ENCODE peak calls at places on chromosomes 1 and 21, in nine cellular contexts. V, Z, S, H, E, L, M, Q and N are unnamed samples. For H3K9me3, the result is how much of the 10 kb centered on the place peaks cover.

GRCh38 chr1:231053493-231054162 is 13.6 kb upstream of the FAM89A start:
- DNase-seq in Q (no peak), S (no peak), V (peak), H (peak), L (peak), M (no peak), E (peak), Z (no peak), N (no peak)

GRCh38 chr1:94705755-94706154 is 114.4 kb upstream of the SLC44A3 start:
- DNase-seq in Q (no peak), Z (no peak), L (no peak), H (no peak), V (no peak), E (no peak), S (no peak), M (no peak), N (no peak)

GRCh38 chr1:44808063-44808937 is at the start of gene BTBD19:
- DNase-seq in E (peak), H (peak), Z (no peak), Q (no peak), M (peak), V (peak), L (peak), S (peak), N (peak)

GRCh38 chr1:243950166-243950565 is 100.1 kb upstream of the AKT3 start:
- DNase-seq in S (no peak), L (no peak), Q (no peak), Z (no peak), M (no peak), H (no peak), V (peak), E (no peak), N (no peak)

GRCh38 chr1:32768110-32768857 is 48.9 kb downstream of the YARS1 start:
- DNase-seq in V (no peak), Q (no peak), Z (no peak), H (peak), L (no peak), E (peak), S (no peak), M (no peak), N (no peak)

GRCh38 chr1:214102907-214103306 is 115.1 kb downstream of the PROX1 start:
- DNase-seq in S (no peak), Q (no peak), V (peak), E (no peak), H (no peak), Z (no peak), M (no peak), L (no peak), N (no peak)

GRCh38 chr21:29638761-29639327 is 301.0 kb downstream of the GRIK1 start:
- DNase-seq in M (no peak), S (no peak), Q (no peak), H (no peak), V (no peak), E (no peak), Z (no peak), L (no peak), N (no peak)

GRCh38 chr1:234780112-234780511 is 170.1 kb upstream of the IRF2BP2 start:
- DNase-seq in H (peak), M (no peak), E (no peak), Z (no peak), V (no peak), Q (no peak), L (no peak), S (no peak), N (no peak)

GRCh38 chr1:53665996-53666395 is 73.0 kb downstream of the GLIS1 start:
- DNase-seq in H (no peak), Q (no peak), L (no peak), E (no peak), Z (no peak), V (no peak), S (no peak), M (no peak), N (no peak)

GRCh38 chr1:9589719-9590157 is 1.0 kb downstream of the TMEM201 start:
- DNase-seq in Q (no peak), H (no peak), E (no peak), S (no peak), V (no peak), M (no peak), Z (no peak), L (no peak), N (no peak)

GRCh38 chr1:216820345-216820744 is 97.1 kb upstream of the ESRRG start:
- DNase-seq in S (no peak), H (no peak), E (no peak), Z (no peak), L (no peak), V (no peak), Q (no peak), M (no peak), N (no peak)

GRCh38 chr1:47995306-47996050 is 1.7 kb downstream of the TRABD2B start:
- DNase-seq in Q (no peak), S (no peak), L (no peak), Z (no peak), H (no peak), V (no peak), M (no peak), E (no peak), N (no peak)

GRCh38 chr21:44949161-44950015 is 9.6 kb downstream of the SLX9 start:
- DNase-seq in M (peak), H (peak), Q (peak), E (peak), V (peak), L (peak), Z (no peak), S (peak), N (peak)

GRCh38 chr1:1162597-1163537 is 10.8 kb upstream of the TTLL10 start:
- DNase-seq in M (no peak), Z (no peak), S (no peak), L (peak), V (no peak), E (no peak), H (no peak), Q (no peak), N (no peak)

GRCh38 chr1:216388558-216388957 is 34.7 kb downstream of the USH2A start:
- DNase-seq in L (no peak), V (no peak), E (no peak), M (peak), S (no peak), Z (no peak), Q (no peak), H (no peak), N (no peak)

GRCh38 chr1:156860639-156861423 is at the start of gene NTRK1:
- DNase-seq in Z (no peak), V (no peak), E (no peak), Q (peak), S (peak), H (no peak), L (peak), M (peak), N (peak)

GRCh38 chr1:221887091-221887746 is 145.3 kb upstream of the DUSP10 start:
- DNase-seq in E (peak), M (no peak), S (peak), H (no peak), L (peak), Q (no peak), Z (no peak), V (peak), N (no peak)

GRCh38 chr21:44875341-44875740 is 1.9 kb upstream of the PTTG1IP start:
- DNase-seq in Z (no peak), E (peak), H (no peak), S (no peak), Q (no peak), V (peak), M (no peak), L (no peak), N (no peak)

GRCh38 chr1:201634261-201634660 is 95.3 kb downstream of the NAV1 start:
- DNase-seq in M (no peak), H (no peak), E (no peak), Q (no peak), V (no peak), Z (no peak), S (no peak), L (no peak), N (no peak)

GRCh38 chr1:79043506-79043905 is 37.0 kb upstream of the ADGRL4 start:
- DNase-seq in Z (no peak), Q (no peak), L (no peak), M (no peak), E (no peak), S (no peak), V (peak), H (no peak), N (no peak)

GRCh38 chr1:43284711-43285110 is 670 bp downstream of the C1orf210 start:
- DNase-seq in Z (no peak), Q (no peak), S (no peak), L (no peak), E (no peak), M (no peak), V (no peak), H (no peak), N (no peak)

GRCh38 chr1:223142795-223143759 is at the start of gene TLR5:
- DNase-seq in Q (peak), S (peak), Z (peak), E (peak), V (peak), L (peak), M (peak), H (peak), N (peak)

GRCh38 chr1:36161656-36162531 is 5.9 kb downstream of the MAP7D1 start:
- DNase-seq in Q (peak), L (peak), V (no peak), H (no peak), S (no peak), M (no peak), Z (no peak), E (no peak), N (peak)

GRCh38 chr1:63730211-63730610 is 43.6 kb upstream of the ROR1 start:
- DNase-seq in H (no peak), V (peak), M (peak), E (no peak), L (no peak), Q (no peak), S (no peak), Z (no peak), N (no peak)

GRCh38 chr1:162136760-162137537 is 67.5 kb downstream of the NOS1AP start:
- DNase-seq in S (no peak), M (no peak), H (no peak), Q (no peak), V (peak), L (no peak), E (no peak), Z (no peak), N (no peak)

GRCh38 chr1:90593312-90593711 is 123.8 kb downstream of the BARHL2 start:
- DNase-seq in Z (no peak), S (no peak), V (no peak), M (no peak), L (no peak), H (no peak), Q (no peak), E (no peak), N (no peak)

GRCh38 chr1:78472851-78473496 is 17.8 kb upstream of the PTGFR start:
- DNase-seq in M (no peak), Z (no peak), L (no peak), E (no peak), Q (no peak), S (no peak), V (no peak), H (no peak), N (no peak)

GRCh38 chr1:201381130-201381529 is 3.6 kb upstream of the TNNT2 start:
- DNase-seq in E (no peak), Z (no peak), H (no peak), V (no peak), M (no peak), Q (no peak), L (peak), S (no peak), N (no peak)

GRCh38 chr1:117268926-117269378 is 58.2 kb upstream of the VTCN1 start:
- DNase-seq in H (no peak), L (no peak), Q (no peak), M (peak), S (no peak), V (no peak), E (no peak), Z (no peak), N (no peak)

GRCh38 chr1:146021622-146022402 is at the start of gene HJV:
- DNase-seq in Z (no peak), E (no peak), H (no peak), Q (no peak), M (no peak), L (no peak), V (no peak), S (no peak), N (no peak)

GRCh38 chr1:67741121-67741520 is 56.1 kb downstream of the GADD45A start:
- DNase-seq in E (no peak), V (no peak), Q (no peak), M (no peak), H (no peak), S (no peak), Z (no peak), L (no peak), N (no peak)

GRCh38 chr1:185733818-185734709 is at the start of gene HMCN1:
- DNase-seq in S (peak), H (peak), E (peak), Z (no peak), V (peak), L (peak), M (peak), Q (no peak), N (no peak)

GRCh38 chr1:209751627-209752231 is 4.1 kb upstream of the TRAF3IP3 start:
- DNase-seq in Z (no peak), S (no peak), M (no peak), E (no peak), H (no peak), L (no peak), V (no peak), Q (no peak), N (no peak)

GRCh38 chr1:30317921-30318320 is 405.5 kb downstream of the MATN1 start:
- DNase-seq in L (peak), H (no peak), S (no peak), E (no peak), Z (no peak), M (no peak), V (no peak), Q (no peak), N (no peak)

GRCh38 chr1:114756009-114756892 is 1.5 kb downstream of the CSDE1 start:
- DNase-seq in S (no peak), H (no peak), Z (no peak), M (no peak), L (no peak), E (no peak), Q (peak), V (peak), N (no peak)

GRCh38 chr1:7679873-7680790 is 91.0 kb upstream of the VAMP3 start:
- DNase-seq in S (peak), H (peak), L (peak), Q (peak), Z (no peak), M (peak), V (peak), E (no peak), N (peak)

DNA sequence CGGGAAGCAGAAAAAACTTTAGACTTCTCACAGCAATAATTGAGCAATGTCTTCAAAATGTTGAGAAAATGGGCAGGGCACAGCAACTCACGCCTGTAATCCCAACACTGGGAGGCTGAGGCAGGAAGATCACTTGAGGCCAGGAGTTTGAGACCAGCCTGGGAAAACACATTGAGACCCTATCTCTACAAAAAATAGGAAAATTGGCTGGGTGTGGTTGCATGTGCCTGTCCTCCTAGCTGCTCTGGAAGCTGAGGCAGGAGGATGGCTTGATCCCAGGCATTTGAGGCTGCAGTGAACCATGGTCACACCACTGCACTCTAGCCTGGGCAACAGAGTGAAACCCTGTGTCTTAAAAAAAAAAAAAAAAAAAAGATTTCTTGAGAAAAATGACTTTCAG is 7.8 kb upstream of the ZFP69 start:
- DNase-seq in L (no peak), E (no peak), V (no peak), H (no peak), S (no peak), M (no peak), Z (no peak), Q (no peak), N (no peak)
- H3K9me3 ChIP-seq in L (under half), E (under half), V (half or more), H (under half), S (half or more), M (under half), Z (half or more), Q (half or more), N (under half)

DNA sequence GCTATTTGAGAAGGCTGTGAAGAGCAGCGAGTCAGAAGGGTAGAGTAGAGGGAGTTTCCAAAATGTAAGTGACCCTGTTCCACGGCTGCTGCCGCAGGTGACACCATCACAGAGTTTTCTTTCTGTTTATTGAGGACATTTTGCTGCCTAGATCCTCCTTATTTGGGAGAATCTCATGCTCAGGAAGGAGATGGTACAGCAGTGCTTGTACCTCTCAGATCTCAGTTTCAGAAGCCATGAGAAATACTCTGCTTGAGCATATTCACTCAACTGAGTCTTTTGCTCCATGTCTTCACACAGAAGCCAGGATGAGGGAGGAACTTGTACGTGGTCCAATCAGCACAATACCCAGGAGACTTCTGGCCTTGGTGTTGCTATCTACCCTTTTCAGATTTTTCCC is 1.6 kb downstream of the LCE7A start:
- DNase-seq in V (no peak), L (no peak), E (no peak), S (no peak), M (no peak), Z (no peak), H (no peak), Q (no peak), N (no peak)
- H3K9me3 ChIP-seq in V (under half), L (under half), E (under half), S (under half), M (under half), Z (under half), H (under half), Q (under half), N (under half)

GRCh38 chr1:2824999-2825398 is 23.5 kb upstream of the TTC34 start:
- DNase-seq in Q (no peak), Z (no peak), H (no peak), S (peak), E (no peak), M (no peak), V (no peak), L (no peak), N (no peak)
- H3K9me3 ChIP-seq in Q (under half), Z (under half), H (under half), S (under half), E (under half), M (under half), V (under half), L (under half), N (under half)

DNA sequence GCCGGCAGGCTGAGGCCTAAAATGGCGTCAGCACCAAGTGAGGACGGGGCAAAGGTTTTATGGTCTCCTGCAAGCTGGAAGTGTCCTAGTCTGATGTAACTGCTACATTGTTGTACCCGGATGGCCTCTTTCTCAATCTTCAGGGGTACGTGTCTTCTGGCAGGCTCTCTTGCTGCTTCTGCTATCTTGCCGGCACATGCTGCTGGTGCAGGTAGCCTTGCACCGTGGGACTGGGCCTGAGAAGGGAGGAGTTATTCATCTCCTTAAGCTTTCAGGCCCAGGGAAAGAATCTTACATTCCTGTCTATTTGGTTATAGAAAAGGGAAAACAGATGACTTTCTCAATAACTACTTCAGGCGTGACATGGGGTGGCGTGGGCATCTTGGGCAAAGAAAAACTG is 72.2 kb downstream of the ZNF678 start:
- DNase-seq in L (no peak), S (no peak), E (no peak), Q (no peak), H (no peak), Z (no peak), V (no peak), M (no peak), N (no peak)
- H3K9me3 ChIP-seq in L (half or more), S (under half), E (under half), Q (half or more), H (under half), Z (half or more), V (under half), M (under half), N (under half)

DNA sequence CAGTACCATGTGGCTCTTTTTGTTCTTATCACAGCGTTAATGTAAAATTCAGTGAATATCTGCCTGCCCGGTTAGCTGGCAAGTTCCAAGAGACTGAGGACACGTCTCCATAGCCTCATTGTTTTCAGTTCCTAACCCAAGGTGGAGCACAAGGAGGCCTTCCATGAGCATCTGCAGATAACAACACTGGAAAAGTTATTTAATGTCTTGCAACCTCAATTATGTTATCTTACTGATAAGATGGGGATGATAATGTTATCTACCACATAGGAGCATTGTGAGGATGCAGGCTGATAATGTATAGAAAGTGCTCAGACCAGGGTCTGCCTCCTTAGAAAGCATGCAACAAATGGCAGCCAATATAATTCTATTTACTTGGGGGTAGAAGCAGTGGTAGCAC is 109.6 kb upstream of the DNAH14 start:
- DNase-seq in E (no peak), V (no peak), H (no peak), S (no peak), Z (no peak), Q (no peak), M (no peak), L (no peak), N (no peak)
- H3K9me3 ChIP-seq in E (under half), V (under half), H (under half), S (under half), Z (under half), Q (under half), M (under half), L (under half), N (under half)

GRCh38 chr1:152761609-152762213 is 3.9 kb downstream of the KPRP start:
- DNase-seq in M (no peak), E (no peak), Q (no peak), Z (no peak), V (no peak), L (no peak), S (no peak), H (no peak), N (no peak)
- H3K9me3 ChIP-seq in M (under half), E (under half), Q (under half), Z (under half), V (under half), L (under half), S (under half), H (under half), N (under half)

GRCh38 chr1:247145279-247145678 is 26.5 kb downstream of the ZNF124 start:
- DNase-seq in E (no peak), Q (no peak), S (no peak), L (no peak), Z (no peak), V (no peak), M (no peak), H (no peak), N (no peak)
- H3K9me3 ChIP-seq in E (under half), Q (half or more), S (half or more), L (under half), Z (half or more), V (under half), M (under half), H (under half), N (under half)

GRCh38 chr1:99559166-99559565 is 86.7 kb upstream of the PALMD start:
- DNase-seq in M (no peak), Q (no peak), H (no peak), S (no peak), E (no peak), L (no peak), Z (no peak), V (no peak), N (no peak)
- H3K9me3 ChIP-seq in M (under half), Q (under half), H (under half), S (under half), E (under half), L (under half), Z (under half), V (under half), N (under half)

GRCh38 chr1:103109291-103109920 is 1.1 kb upstream of the COL11A1 start:
- DNase-seq in H (no peak), Q (no peak), V (peak), Z (no peak), E (no peak), S (no peak), L (no peak), M (peak), N (no peak)
- H3K9me3 ChIP-seq in H (under half), Q (under half), V (under half), Z (under half), E (under half), S (under half), L (under half), M (under half), N (under half)